ENCODE peak calls at places on chromosomes 2 and 18, in eight cellular contexts. H is DND-41, F is brain microvascular endothelial cell, P is uterus, R is heart left ventricle, A is lower lobe of right lung, I is upper lobe of right lung, C is left ventricle myocardium inferior. Y is an unnamed sample.

GRCh38 chr2:96119389-96119751 is 3.0 kb upstream of the ADRA2B start:
- DNase-seq in I (no peak), H (no peak), P (no peak), R (peak; percentile 28), A (no peak), C (peak; percentile 4), F (no peak), Y (no peak)

GRCh38 chr2:170157025-170157684 is 20.8 kb upstream of the MYO3B start:
- DNase-seq in F (peak; percentile 45), H (no peak), R (no peak), C (no peak), A (no peak), I (no peak), P (no peak), Y (no peak)

GRCh38 chr2:197130318-197130717 is 180.3 kb downstream of the ANKRD44 start:
- DNase-seq in C (no peak), A (no peak), P (no peak), R (no peak), I (no peak), F (no peak), H (peak; percentile 31), Y (no peak)

GRCh38 chr2:65349863-65350262 is 82.5 kb downstream of the SPRED2 start:
- DNase-seq in P (peak; percentile 69), C (peak; percentile 70), H (peak; percentile 24), I (no peak), A (peak; percentile 52), F (peak; percentile 77), R (peak; percentile 75), Y (peak; percentile 68)

GRCh38 chr2:54558188-54558975 is 102.3 kb downstream of the SPTBN1 start:
- DNase-seq in H (peak; percentile 77), F (peak; percentile 76), I (peak; percentile 86), R (peak; percentile 76), A (peak; percentile 82), C (peak; percentile 53), P (peak; percentile 56), Y (peak; percentile 53)

GRCh38 chr18:79532690-79533058 is 136.9 kb downstream of the NFATC1 start:
- DNase-seq in R (no peak), H (no peak), F (no peak), P (peak; percentile 6), C (peak; percentile 15), I (no peak), A (peak; percentile 37), Y (no peak)

GRCh38 chr18:25282922-25283703 is 68.9 kb downstream of the ZNF521 start:
- DNase-seq in A (no peak), H (no peak), P (no peak), F (no peak), C (no peak), I (no peak), R (no peak), Y (no peak)

GRCh38 chr2:158359846-158360245 is 96.7 kb downstream of the CCDC148 start:
- DNase-seq in I (no peak), C (no peak), H (no peak), R (no peak), F (peak; percentile 63), A (no peak), P (no peak), Y (no peak)

GRCh38 chr2:30235859-30236535 is 4.7 kb downstream of the LBH start:
- DNase-seq in R (no peak), C (no peak), P (no peak), A (no peak), F (no peak), I (no peak), H (no peak), Y (no peak)

GRCh38 chr2:110848519-110848918 is 116.1 kb downstream of the ACOXL start:
- DNase-seq in P (no peak), I (no peak), F (no peak), A (no peak), H (no peak), C (no peak), R (no peak), Y (no peak)

GRCh38 chr2:64090264-64090663 is 54.0 kb downstream of the PELI1 start:
- DNase-seq in H (no peak), F (no peak), R (no peak), A (no peak), C (no peak), I (no peak), P (no peak), Y (no peak)

GRCh38 chr18:46657115-46657955 is at the start of gene LOXHD1:
- DNase-seq in I (no peak), H (no peak), P (no peak), R (no peak), C (no peak), A (no peak), F (no peak), Y (no peak)

GRCh38 chr2:42493468-42493884 is 306 bp downstream of the KCNG3 start:
- DNase-seq in A (no peak), H (no peak), C (no peak), I (no peak), P (no peak), F (no peak), R (no peak), Y (no peak)

GRCh38 chr2:236663671-236664101 is 94.1 kb downstream of the ACKR3 start:
- DNase-seq in C (peak; percentile 31), P (no peak), A (no peak), R (no peak), H (no peak), F (peak; percentile 43), I (no peak), Y (peak; percentile 45)

GRCh38 chr2:30300456-30301221 is 69.3 kb downstream of the LBH start:
- DNase-seq in H (no peak), A (no peak), F (peak; percentile 29), C (no peak), R (no peak), I (no peak), P (peak; percentile 54), Y (no peak)

GRCh38 chr2:241126201-241126611 is 23.1 kb downstream of the PASK start:
- DNase-seq in C (no peak), F (no peak), P (no peak), R (no peak), A (peak; percentile 34), I (peak; percentile 60), H (no peak), Y (no peak)

GRCh38 chr18:23230688-23231087 is 95.4 kb downstream of the CABLES1 start:
- DNase-seq in R (no peak), I (no peak), A (no peak), P (no peak), C (no peak), F (no peak), H (no peak), Y (no peak)

GRCh38 chr2:43508209-43508608 is 87.6 kb downstream of the THADA start:
- DNase-seq in H (no peak), C (no peak), I (no peak), F (no peak), P (no peak), A (no peak), R (no peak), Y (no peak)

GRCh38 chr2:128374001-128374710 is 55.5 kb upstream of the HS6ST1 start:
- DNase-seq in H (no peak), F (peak; percentile 76), I (peak; percentile 77), R (peak; percentile 56), A (peak; percentile 67), C (no peak), P (peak; percentile 19), Y (no peak)

GRCh38 chr2:66440011-66440542 is 5.2 kb downstream of the MEIS1 start:
- DNase-seq in H (no peak), A (no peak), F (no peak), P (no peak), R (peak; percentile 56), I (no peak), C (peak; percentile 14), Y (peak; percentile 17)

GRCh38 chr2:32289165-32290054 is 11.7 kb downstream of the YIPF4 start:
- DNase-seq in C (no peak), F (no peak), H (no peak), I (no peak), A (no peak), R (no peak), P (no peak), Y (no peak)

GRCh38 chr2:46073540-46074018 is 223.6 kb upstream of the EPAS1 start:
- DNase-seq in R (no peak), C (no peak), P (no peak), A (no peak), I (no peak), H (no peak), F (peak; percentile 97), Y (no peak)

GRCh38 chr2:95283562-95283961 is 9.3 kb downstream of the PROM2 start:
- DNase-seq in F (no peak), H (no peak), C (no peak), I (no peak), R (no peak), A (no peak), P (no peak), Y (no peak)

GRCh38 chr18:31648966-31649429 is 35.4 kb downstream of the B4GALT6 start:
- DNase-seq in C (no peak), F (peak; percentile 45), R (no peak), I (no peak), P (no peak), A (no peak), H (no peak), Y (no peak)

GRCh38 chr18:31648458-31648857 is 35.9 kb downstream of the B4GALT6 start:
- DNase-seq in H (no peak), A (no peak), R (no peak), P (no peak), C (no peak), F (no peak), I (no peak), Y (no peak)

GRCh38 chr18:31647354-31647753 is 37.0 kb downstream of the B4GALT6 start:
- DNase-seq in R (no peak), H (no peak), P (no peak), I (no peak), F (no peak), C (no peak), A (no peak), Y (no peak)

GRCh38 chr18:31645411-31645810 is 39.0 kb downstream of the B4GALT6 start:
- DNase-seq in P (no peak), A (no peak), C (no peak), R (no peak), I (no peak), F (no peak), H (no peak), Y (no peak)

GRCh38 chr18:31646332-31646822 is 38.0 kb downstream of the B4GALT6 start:
- DNase-seq in C (no peak), H (no peak), I (no peak), F (no peak), P (no peak), A (no peak), R (no peak), Y (no peak)
- H3K27ac ChIP-seq in C (no peak overlapping the region), H (no peak overlapping the region), I (no peak overlapping the region), F (no peak overlapping the region), P (no peak overlapping the region), A (no peak overlapping the region), R (no peak overlapping the region), Y (no peak overlapping the region)

GRCh38 chr2:176639016-176639343 is 369.7 kb downstream of the MTX2 start:
- DNase-seq in R (no peak), A (no peak), I (no peak), C (no peak), F (no peak), P (peak; percentile 32), H (no peak), Y (no peak)
- H3K27ac ChIP-seq in R (no peak overlapping the region), A (no peak overlapping the region), I (no peak overlapping the region), C (no peak overlapping the region), F (no peak overlapping the region), P (peak overlapping the region; percentile 95), H (no peak overlapping the region), Y (no peak overlapping the region)

GRCh38 chr2:18651842-18652774 is 62.7 kb upstream of the NT5C1B start:
- DNase-seq in R (no peak), H (no peak), P (no peak), C (no peak), F (peak; percentile 54), I (no peak), A (no peak), Y (no peak)
- H3K27ac ChIP-seq in R (no peak overlapping the region), H (no peak overlapping the region), P (no peak overlapping the region), C (no peak overlapping the region), F (peak overlapping the region; percentile 13), I (no peak overlapping the region), A (no peak overlapping the region), Y (peak overlapping the region; percentile 49)

GRCh38 chr18:10936211-10937053 is 212.9 kb downstream of the PIEZO2 start:
- DNase-seq in I (no peak), R (no peak), C (no peak), H (no peak), P (no peak), F (no peak), A (no peak), Y (no peak)
- H3K27ac ChIP-seq in I (no peak overlapping the region), R (no peak overlapping the region), C (no peak overlapping the region), H (no peak overlapping the region), P (no peak overlapping the region), F (no peak overlapping the region), A (no peak overlapping the region), Y (no peak overlapping the region)

Y was measured in heart right ventricle.